ENCODE peak calls at places on chromosomes 7 and 10, in eight cellular contexts. One of them, this sample, is unnamed. For H3K9me3 and H3K4me1, the result is how much of the 10 kb centered on the place peaks cover.

GRCh38 chr10:33145451-33146188 is 187.6 kb upstream of the ITGB1 start:
- DNase-seq in CD4-positive, CD25-positive, alpha-beta regulatory T cell: no peak
- DNase-seq in fibroblast of lung: no peak
- DNase-seq in neural progenitor cell: no peak
- DNase-seq in CD8-positive, alpha-beta memory T cell: no peak
- DNase-seq in trophoblast cell: no peak
- DNase-seq in lung: no peak
- DNase-seq in pancreas: no peak
- DNase-seq in this sample: no peak

GRCh38 chr10:88116491-88116890 is 253.1 kb downstream of the PTEN start:
- DNase-seq in fibroblast of lung: no peak
- DNase-seq in trophoblast cell: no peak
- DNase-seq in lung: no peak
- DNase-seq in pancreas: no peak
- DNase-seq in neural progenitor cell: no peak
- DNase-seq in CD4-positive, CD25-positive, alpha-beta regulatory T cell: no peak
- DNase-seq in CD8-positive, alpha-beta memory T cell: no peak
- DNase-seq in this sample: no peak

GRCh38 chr7:71740196-71740560 is 608.2 kb downstream of the GALNT17 start:
- DNase-seq in neural progenitor cell: no peak
- DNase-seq in lung: no peak
- DNase-seq in pancreas: no peak
- DNase-seq in trophoblast cell: no peak
- DNase-seq in fibroblast of lung: no peak
- DNase-seq in CD4-positive, CD25-positive, alpha-beta regulatory T cell: no peak
- DNase-seq in CD8-positive, alpha-beta memory T cell: no peak
- DNase-seq in this sample: no peak

GRCh38 chr10:46267132-46267985 is 19.4 kb upstream of the ANTXRL start:
- DNase-seq in fibroblast of lung: no peak
- DNase-seq in pancreas: no peak
- DNase-seq in neural progenitor cell: no peak
- DNase-seq in trophoblast cell: no peak
- DNase-seq in CD4-positive, CD25-positive, alpha-beta regulatory T cell: no peak
- DNase-seq in lung: no peak
- DNase-seq in CD8-positive, alpha-beta memory T cell: peak
- DNase-seq in this sample: no peak

GRCh38 chr10:89981891-89982290 is 280.5 kb downstream of the KIF20B start:
- DNase-seq in CD4-positive, CD25-positive, alpha-beta regulatory T cell: no peak
- DNase-seq in pancreas: no peak
- DNase-seq in CD8-positive, alpha-beta memory T cell: no peak
- DNase-seq in lung: no peak
- DNase-seq in fibroblast of lung: peak
- DNase-seq in trophoblast cell: no peak
- DNase-seq in neural progenitor cell: no peak
- DNase-seq in this sample: no peak

GRCh38 chr10:3455385-3456334 is 283.1 kb upstream of the PITRM1 start:
- DNase-seq in pancreas: no peak
- DNase-seq in trophoblast cell: peak
- DNase-seq in fibroblast of lung: no peak
- DNase-seq in lung: no peak
- DNase-seq in CD4-positive, CD25-positive, alpha-beta regulatory T cell: no peak
- DNase-seq in neural progenitor cell: no peak
- DNase-seq in CD8-positive, alpha-beta memory T cell: no peak
- DNase-seq in this sample: no peak

GRCh38 chr10:100907773-100908172 is 5.0 kb upstream of the SLF2 start:
- DNase-seq in trophoblast cell: no peak
- DNase-seq in lung: no peak
- DNase-seq in neural progenitor cell: no peak
- DNase-seq in pancreas: no peak
- DNase-seq in CD8-positive, alpha-beta memory T cell: no peak
- DNase-seq in fibroblast of lung: peak
- DNase-seq in CD4-positive, CD25-positive, alpha-beta regulatory T cell: no peak
- DNase-seq in this sample: no peak

GRCh38 chr10:107442035-107442505 is 277.6 kb upstream of the SORCS1 start:
- DNase-seq in CD8-positive, alpha-beta memory T cell: no peak
- DNase-seq in pancreas: no peak
- DNase-seq in fibroblast of lung: peak
- DNase-seq in trophoblast cell: no peak
- DNase-seq in lung: no peak
- DNase-seq in CD4-positive, CD25-positive, alpha-beta regulatory T cell: no peak
- DNase-seq in neural progenitor cell: no peak
- DNase-seq in this sample: no peak

GRCh38 chr7:28984631-28985030 is 26.5 kb upstream of the TRIL start:
- DNase-seq in CD4-positive, CD25-positive, alpha-beta regulatory T cell: no peak
- DNase-seq in fibroblast of lung: peak
- DNase-seq in lung: peak
- DNase-seq in CD8-positive, alpha-beta memory T cell: no peak
- DNase-seq in trophoblast cell: peak
- DNase-seq in pancreas: no peak
- DNase-seq in neural progenitor cell: peak
- DNase-seq in this sample: peak

GRCh38 chr10:1197384-1197783 is 141.2 kb downstream of the WDR37 start:
- DNase-seq in pancreas: no peak
- DNase-seq in fibroblast of lung: no peak
- DNase-seq in lung: no peak
- DNase-seq in trophoblast cell: no peak
- DNase-seq in CD4-positive, CD25-positive, alpha-beta regulatory T cell: no peak
- DNase-seq in neural progenitor cell: no peak
- DNase-seq in CD8-positive, alpha-beta memory T cell: no peak
- DNase-seq in this sample: no peak

GRCh38 chr7:101168412-101169049 is 3.2 kb upstream of the VGF start:
- DNase-seq in neural progenitor cell: no peak
- DNase-seq in lung: no peak
- DNase-seq in CD8-positive, alpha-beta memory T cell: no peak
- DNase-seq in trophoblast cell: no peak
- DNase-seq in fibroblast of lung: no peak
- DNase-seq in CD4-positive, CD25-positive, alpha-beta regulatory T cell: no peak
- DNase-seq in pancreas: no peak
- DNase-seq in this sample: no peak

DNA sequence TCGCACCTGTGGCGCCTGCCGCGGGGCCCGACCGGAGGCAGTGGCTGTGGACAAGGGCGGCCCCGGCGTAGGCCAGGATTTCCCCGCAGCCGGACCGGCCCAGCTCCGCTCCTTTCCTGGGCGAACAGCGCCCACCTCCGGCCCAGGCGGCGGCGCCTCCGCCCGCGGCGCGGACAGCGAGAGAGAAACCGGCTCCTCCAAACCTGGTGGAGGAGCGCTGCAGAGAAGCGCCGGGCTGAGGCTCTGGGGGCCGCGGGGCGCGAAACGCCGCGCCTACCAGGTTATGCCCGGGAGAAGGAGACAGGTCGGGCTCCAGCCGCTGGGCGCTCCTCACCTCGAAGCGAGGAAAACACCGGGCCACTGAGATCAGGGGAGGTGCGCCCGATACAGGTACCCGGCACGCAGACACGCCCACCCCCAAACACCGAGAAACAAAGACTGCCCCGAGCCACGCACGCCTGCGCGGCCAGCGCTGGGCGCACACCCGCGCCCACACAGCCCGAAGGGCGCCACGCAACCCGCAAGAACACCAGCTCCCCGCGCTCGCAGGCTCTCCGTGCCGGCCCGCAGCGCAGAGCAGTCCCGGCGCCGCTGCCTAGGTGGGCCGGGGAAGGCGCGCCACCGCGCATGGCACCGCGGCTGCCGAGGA is 3.3 kb downstream of the GRID1 start:
- DNase-seq in trophoblast cell: peak
- DNase-seq in lung: no peak
- DNase-seq in neural progenitor cell: peak
- DNase-seq in pancreas: no peak
- DNase-seq in CD4-positive, CD25-positive, alpha-beta regulatory T cell: no peak
- DNase-seq in fibroblast of lung: no peak
- DNase-seq in CD8-positive, alpha-beta memory T cell: no peak
- DNase-seq in this sample: no peak
- H3K4me3 ChIP-seq in trophoblast cell: peak
- H3K4me3 ChIP-seq in lung: no peak
- H3K4me3 ChIP-seq in neural progenitor cell: peak
- H3K4me3 ChIP-seq in pancreas: peak
- H3K4me3 ChIP-seq in CD4-positive, CD25-positive, alpha-beta regulatory T cell: no peak
- H3K4me3 ChIP-seq in fibroblast of lung: no peak
- H3K4me3 ChIP-seq in CD8-positive, alpha-beta memory T cell: no peak
- H3K4me3 ChIP-seq in this sample: no peak

GRCh38 chr7:6278749-6279310 is 6.4 kb upstream of the CYTH3 start:
- DNase-seq in CD4-positive, CD25-positive, alpha-beta regulatory T cell: no peak
- DNase-seq in CD8-positive, alpha-beta memory T cell: no peak
- DNase-seq in neural progenitor cell: no peak
- DNase-seq in pancreas: no peak
- DNase-seq in fibroblast of lung: peak
- DNase-seq in trophoblast cell: peak
- DNase-seq in lung: no peak
- DNase-seq in this sample: no peak

GRCh38 chr7:6277476-6277875 is 5.1 kb upstream of the CYTH3 start:
- DNase-seq in CD4-positive, CD25-positive, alpha-beta regulatory T cell: no peak
- DNase-seq in trophoblast cell: no peak
- DNase-seq in pancreas: no peak
- DNase-seq in neural progenitor cell: no peak
- DNase-seq in fibroblast of lung: no peak
- DNase-seq in CD8-positive, alpha-beta memory T cell: no peak
- DNase-seq in lung: no peak
- DNase-seq in this sample: no peak

GRCh38 chr7:6279341-6279740 is 6.9 kb upstream of the CYTH3 start:
- DNase-seq in neural progenitor cell: no peak
- DNase-seq in CD8-positive, alpha-beta memory T cell: no peak
- DNase-seq in fibroblast of lung: no peak
- DNase-seq in trophoblast cell: peak
- DNase-seq in pancreas: no peak
- DNase-seq in CD4-positive, CD25-positive, alpha-beta regulatory T cell: no peak
- DNase-seq in lung: no peak
- DNase-seq in this sample: no peak

GRCh38 chr7:6274743-6275142 is 2.3 kb upstream of the CYTH3 start:
- DNase-seq in trophoblast cell: peak
- DNase-seq in CD8-positive, alpha-beta memory T cell: no peak
- DNase-seq in CD4-positive, CD25-positive, alpha-beta regulatory T cell: no peak
- DNase-seq in pancreas: no peak
- DNase-seq in neural progenitor cell: no peak
- DNase-seq in lung: no peak
- DNase-seq in fibroblast of lung: no peak
- DNase-seq in this sample: no peak

GRCh38 chr7:6276911-6277408 is 4.5 kb upstream of the CYTH3 start:
- DNase-seq in lung: no peak
- DNase-seq in CD8-positive, alpha-beta memory T cell: no peak
- DNase-seq in neural progenitor cell: no peak
- DNase-seq in trophoblast cell: peak
- DNase-seq in fibroblast of lung: peak
- DNase-seq in CD4-positive, CD25-positive, alpha-beta regulatory T cell: no peak
- DNase-seq in pancreas: no peak
- DNase-seq in this sample: no peak
- H3K9me3 ChIP-seq in lung: under half
- H3K9me3 ChIP-seq in CD8-positive, alpha-beta memory T cell: under half
- H3K9me3 ChIP-seq in neural progenitor cell: under half
- H3K9me3 ChIP-seq in trophoblast cell: under half
- H3K9me3 ChIP-seq in fibroblast of lung: under half
- H3K9me3 ChIP-seq in CD4-positive, CD25-positive, alpha-beta regulatory T cell: under half
- H3K9me3 ChIP-seq in pancreas: under half
- H3K9me3 ChIP-seq in this sample: under half

GRCh38 chr10:129047585-129047984 is 419.5 kb upstream of the MGMT start:
- DNase-seq in CD4-positive, CD25-positive, alpha-beta regulatory T cell: no peak
- DNase-seq in CD8-positive, alpha-beta memory T cell: no peak
- DNase-seq in fibroblast of lung: no peak
- DNase-seq in trophoblast cell: no peak
- DNase-seq in neural progenitor cell: no peak
- DNase-seq in lung: no peak
- DNase-seq in pancreas: no peak
- DNase-seq in this sample: no peak
- H3K4me1 ChIP-seq in CD4-positive, CD25-positive, alpha-beta regulatory T cell: under half
- H3K4me1 ChIP-seq in CD8-positive, alpha-beta memory T cell: under half
- H3K4me1 ChIP-seq in fibroblast of lung: under half
- H3K4me1 ChIP-seq in trophoblast cell: under half
- H3K4me1 ChIP-seq in neural progenitor cell: under half
- H3K4me1 ChIP-seq in lung: under half
- H3K4me1 ChIP-seq in pancreas: under half
- H3K4me1 ChIP-seq in this sample: under half

DNA sequence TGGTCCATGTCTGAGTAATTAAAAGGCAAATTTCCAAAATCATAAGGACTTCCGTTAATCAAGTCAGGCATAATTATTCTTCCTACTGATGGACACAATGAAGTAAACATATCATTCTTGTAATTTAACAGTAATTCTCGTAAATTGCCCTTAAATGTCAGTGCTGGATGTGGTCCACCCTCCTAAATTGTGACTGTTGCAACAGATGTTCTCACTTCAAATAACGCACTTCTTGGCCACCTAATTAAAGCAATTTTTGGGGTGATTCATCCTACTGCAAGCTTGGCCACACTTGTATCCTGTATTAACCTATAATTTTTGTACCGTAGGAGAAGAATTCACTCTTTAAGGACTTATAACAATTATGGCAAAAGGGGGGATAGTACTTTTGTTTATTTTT is 1.9 kb downstream of the COL1A2 start:
- DNase-seq in CD4-positive, CD25-positive, alpha-beta regulatory T cell: no peak
- DNase-seq in pancreas: no peak
- DNase-seq in trophoblast cell: no peak
- DNase-seq in lung: no peak
- DNase-seq in fibroblast of lung: peak
- DNase-seq in neural progenitor cell: no peak
- DNase-seq in CD8-positive, alpha-beta memory T cell: no peak
- DNase-seq in this sample: no peak
- H3K4me3 ChIP-seq in CD4-positive, CD25-positive, alpha-beta regulatory T cell: no peak
- H3K4me3 ChIP-seq in pancreas: no peak
- H3K4me3 ChIP-seq in trophoblast cell: no peak
- H3K4me3 ChIP-seq in lung: no peak
- H3K4me3 ChIP-seq in fibroblast of lung: peak
- H3K4me3 ChIP-seq in neural progenitor cell: peak
- H3K4me3 ChIP-seq in CD8-positive, alpha-beta memory T cell: no peak
- H3K4me3 ChIP-seq in this sample: no peak

GRCh38 chr10:110529596-110530011 is 31.9 kb downstream of the DUSP5 start:
- DNase-seq in neural progenitor cell: no peak
- DNase-seq in fibroblast of lung: no peak
- DNase-seq in trophoblast cell: peak
- DNase-seq in pancreas: no peak
- DNase-seq in lung: peak
- DNase-seq in CD4-positive, CD25-positive, alpha-beta regulatory T cell: no peak
- DNase-seq in CD8-positive, alpha-beta memory T cell: no peak
- DNase-seq in this sample: no peak
- H3K9me3 ChIP-seq in neural progenitor cell: under half
- H3K9me3 ChIP-seq in fibroblast of lung: under half
- H3K9me3 ChIP-seq in trophoblast cell: under half
- H3K9me3 ChIP-seq in pancreas: under half
- H3K9me3 ChIP-seq in lung: under half
- H3K9me3 ChIP-seq in CD4-positive, CD25-positive, alpha-beta regulatory T cell: under half
- H3K9me3 ChIP-seq in CD8-positive, alpha-beta memory T cell: under half
- H3K9me3 ChIP-seq in this sample: under half

This sample was measured in HAP-1.